ENCODE peak calls at places on chromosome 14, in five cellular contexts. One of them, this sample, is unnamed.

GRCh38 chr14:44959538-44959937 is 2.2 kb downstream of the KLHL28 start:
- DNase-seq in IMR-90: no peak
- DNase-seq in endodermal cell: no peak
- DNase-seq in uterus: no peak
- DNase-seq in AG09309: no peak
- DNase-seq in this sample: no peak

GRCh38 chr14:66076166-66076565 is 410.0 kb upstream of the CCDC196 start:
- DNase-seq in IMR-90: no peak
- DNase-seq in endodermal cell: no peak
- DNase-seq in uterus: no peak
- DNase-seq in AG09309: no peak
- DNase-seq in this sample: no peak

GRCh38 chr14:85531141-85531593 is 1.2 kb downstream of the FLRT2 start:
- DNase-seq in IMR-90: peak
- DNase-seq in endodermal cell: peak
- DNase-seq in uterus: peak
- DNase-seq in AG09309: no peak
- DNase-seq in this sample: peak

GRCh38 chr14:59464651-59465569 is at the start of gene GPR135:
- DNase-seq in IMR-90: peak
- DNase-seq in endodermal cell: peak
- DNase-seq in uterus: peak
- DNase-seq in AG09309: no peak
- DNase-seq in this sample: peak

GRCh38 chr14:71208702-71209357 is 301.6 kb downstream of the PCNX1 start:
- DNase-seq in IMR-90: no peak
- DNase-seq in endodermal cell: no peak
- DNase-seq in uterus: no peak
- DNase-seq in AG09309: no peak
- DNase-seq in this sample: no peak

GRCh38 chr14:58574623-58575022 is 63.1 kb upstream of the DACT1 start:
- DNase-seq in IMR-90: no peak
- DNase-seq in endodermal cell: no peak
- DNase-seq in uterus: no peak
- DNase-seq in AG09309: no peak
- DNase-seq in this sample: no peak

GRCh38 chr14:67343601-67344230 is 15.9 kb downstream of the ATP6V1D start:
- DNase-seq in IMR-90: no peak
- DNase-seq in endodermal cell: no peak
- DNase-seq in uterus: no peak
- DNase-seq in AG09309: no peak
- DNase-seq in this sample: peak

GRCh38 chr14:100487304-100487703 is 99.9 kb downstream of the BEGAIN start:
- DNase-seq in IMR-90: no peak
- DNase-seq in endodermal cell: no peak
- DNase-seq in uterus: no peak
- DNase-seq in AG09309: no peak
- DNase-seq in this sample: no peak

GRCh38 chr14:64639340-64639821 is 64.8 kb upstream of the PLEKHG3 start:
- DNase-seq in IMR-90: peak
- DNase-seq in endodermal cell: peak
- DNase-seq in uterus: no peak
- DNase-seq in AG09309: no peak
- DNase-seq in this sample: no peak

GRCh38 chr14:71463807-71464206 is 468.4 kb upstream of the RGS6 start:
- DNase-seq in IMR-90: no peak
- DNase-seq in endodermal cell: no peak
- DNase-seq in uterus: no peak
- DNase-seq in AG09309: no peak
- DNase-seq in this sample: no peak

GRCh38 chr14:100663528-100664052 is 63.1 kb upstream of the DLK1 start:
- DNase-seq in IMR-90: no peak
- DNase-seq in endodermal cell: no peak
- DNase-seq in uterus: no peak
- DNase-seq in AG09309: no peak
- DNase-seq in this sample: no peak

GRCh38 chr14:94143711-94144110 is 14.3 kb upstream of the IFI27L2 start:
- DNase-seq in IMR-90: no peak
- DNase-seq in endodermal cell: no peak
- DNase-seq in uterus: no peak
- DNase-seq in AG09309: no peak
- DNase-seq in this sample: no peak

GRCh38 chr14:93042968-93043940 is 72.5 kb downstream of the ITPK1 start:
- DNase-seq in IMR-90: peak
- DNase-seq in endodermal cell: peak
- DNase-seq in uterus: no peak
- DNase-seq in AG09309: peak
- DNase-seq in this sample: peak

GRCh38 chr14:100297320-100298300 is 8.6 kb downstream of the SLC25A29 start:
- DNase-seq in IMR-90: peak
- DNase-seq in endodermal cell: no peak
- DNase-seq in uterus: peak
- DNase-seq in AG09309: peak
- DNase-seq in this sample: peak

GRCh38 chr14:99899578-99900178 is 106.5 kb downstream of the EML1 start:
- DNase-seq in IMR-90: peak
- DNase-seq in endodermal cell: no peak
- DNase-seq in uterus: no peak
- DNase-seq in AG09309: peak
- DNase-seq in this sample: peak

GRCh38 chr14:47485421-47485820 is 190.0 kb downstream of the MDGA2 start:
- DNase-seq in IMR-90: no peak
- DNase-seq in endodermal cell: peak
- DNase-seq in uterus: no peak
- DNase-seq in AG09309: no peak
- DNase-seq in this sample: no peak

GRCh38 chr14:69014829-69015259 is 35.7 kb upstream of the ACTN1 start:
- DNase-seq in IMR-90: peak
- DNase-seq in endodermal cell: no peak
- DNase-seq in uterus: no peak
- DNase-seq in AG09309: no peak
- DNase-seq in this sample: peak

GRCh38 chr14:102028733-102029132 is 58.1 kb downstream of the HSP90AA1 start:
- DNase-seq in IMR-90: peak
- DNase-seq in endodermal cell: no peak
- DNase-seq in uterus: no peak
- DNase-seq in AG09309: peak
- DNase-seq in this sample: peak

GRCh38 chr14:99704037-99704436 is 19.9 kb downstream of the CYP46A1 start:
- DNase-seq in IMR-90: no peak
- DNase-seq in endodermal cell: no peak
- DNase-seq in uterus: no peak
- DNase-seq in AG09309: no peak
- DNase-seq in this sample: no peak

GRCh38 chr14:90398315-90398811 is 1.5 kb downstream of the CALM1 start:
- DNase-seq in IMR-90: no peak
- DNase-seq in endodermal cell: peak
- DNase-seq in uterus: no peak
- DNase-seq in AG09309: no peak
- DNase-seq in this sample: no peak

GRCh38 chr14:102870994-102871831 is 51.2 kb upstream of the AMN start:
- DNase-seq in IMR-90: no peak
- DNase-seq in endodermal cell: no peak
- DNase-seq in uterus: no peak
- DNase-seq in AG09309: no peak
- DNase-seq in this sample: no peak

GRCh38 chr14:101791919-101792572 is 30.5 kb downstream of the PPP2R5C start:
- DNase-seq in IMR-90: peak
- DNase-seq in endodermal cell: no peak
- DNase-seq in uterus: no peak
- DNase-seq in AG09309: peak
- DNase-seq in this sample: peak

GRCh38 chr14:68937790-68938514 is 41.1 kb downstream of the ACTN1 start:
- DNase-seq in IMR-90: no peak
- DNase-seq in endodermal cell: peak
- DNase-seq in uterus: peak
- DNase-seq in AG09309: no peak
- DNase-seq in this sample: peak

GRCh38 chr14:84857129-84857528 is 672.8 kb upstream of the FLRT2 start:
- DNase-seq in IMR-90: no peak
- DNase-seq in endodermal cell: no peak
- DNase-seq in uterus: no peak
- DNase-seq in AG09309: no peak
- DNase-seq in this sample: no peak

GRCh38 chr14:85528882-85529585 is 910 bp upstream of the FLRT2 start:
- DNase-seq in IMR-90: peak
- DNase-seq in endodermal cell: peak
- DNase-seq in uterus: no peak
- DNase-seq in AG09309: no peak
- DNase-seq in this sample: peak

GRCh38 chr14:22812744-22813143 is 2.5 kb downstream of the SLC7A7 start:
- DNase-seq in IMR-90: no peak
- DNase-seq in endodermal cell: peak
- DNase-seq in uterus: no peak
- DNase-seq in AG09309: no peak
- DNase-seq in this sample: no peak

DNA sequence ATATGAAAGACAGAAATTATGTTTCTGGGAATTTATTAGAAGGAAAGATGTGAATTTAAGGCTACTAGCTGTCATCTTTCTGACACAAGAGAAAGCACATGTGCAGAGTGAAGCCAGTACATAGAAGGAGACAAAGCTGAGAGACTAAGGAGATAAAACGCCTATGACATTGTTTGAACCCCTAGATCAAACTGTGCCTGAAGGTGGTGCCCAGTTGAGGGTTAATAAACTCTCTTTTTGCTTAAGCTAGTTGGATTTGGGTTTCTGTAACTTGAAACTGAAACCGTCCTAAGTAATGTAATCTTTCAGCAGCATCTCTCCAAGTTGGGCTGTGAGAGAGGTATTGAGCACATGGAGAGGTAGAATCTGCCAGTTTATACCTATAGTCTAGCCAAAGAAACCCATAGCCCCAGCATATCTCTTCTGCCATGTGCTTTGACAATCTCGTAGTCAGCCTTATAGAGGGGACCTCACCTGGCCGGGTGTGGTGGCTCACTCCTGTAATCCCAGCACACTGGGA is 84.2 kb downstream of the LRRC74A start:
- DNase-seq in IMR-90: no peak
- DNase-seq in endodermal cell: no peak
- DNase-seq in uterus: no peak
- DNase-seq in AG09309: no peak
- DNase-seq in this sample: no peak
- H3K4me3 ChIP-seq in IMR-90: no peak
- H3K4me3 ChIP-seq in endodermal cell: no peak
- H3K4me3 ChIP-seq in uterus: no peak
- H3K4me3 ChIP-seq in AG09309: no peak
- H3K4me3 ChIP-seq in this sample: no peak

DNA sequence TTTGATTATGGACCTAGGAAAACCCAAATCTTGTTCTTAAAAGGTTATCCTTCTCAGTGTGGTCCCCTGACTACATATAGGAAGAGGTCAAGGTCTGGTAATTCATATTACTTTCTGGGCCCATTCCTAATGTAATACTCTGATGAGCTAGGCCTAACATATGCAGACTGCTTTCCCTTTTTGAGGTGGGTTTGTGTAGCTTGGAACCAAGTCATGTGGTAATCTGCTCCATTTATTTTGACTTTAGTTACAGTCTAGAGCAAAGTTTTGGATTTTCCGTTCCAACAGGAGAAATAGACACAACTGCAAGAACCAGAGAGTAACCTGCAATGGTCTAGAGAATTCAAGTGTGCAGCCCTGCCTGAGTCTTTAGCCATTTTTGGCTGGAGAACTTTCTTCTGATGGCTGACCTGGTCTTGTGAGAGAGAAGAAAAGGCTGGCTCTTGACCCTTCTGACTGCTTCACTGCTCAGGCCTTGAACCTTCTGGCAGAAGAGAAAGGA is 22.5 kb downstream of the TTC6 start:
- DNase-seq in IMR-90: no peak
- DNase-seq in endodermal cell: no peak
- DNase-seq in uterus: no peak
- DNase-seq in AG09309: no peak
- DNase-seq in this sample: no peak
- H3K4me3 ChIP-seq in IMR-90: no peak
- H3K4me3 ChIP-seq in endodermal cell: no peak
- H3K4me3 ChIP-seq in uterus: no peak
- H3K4me3 ChIP-seq in AG09309: no peak
- H3K4me3 ChIP-seq in this sample: no peak

DNA sequence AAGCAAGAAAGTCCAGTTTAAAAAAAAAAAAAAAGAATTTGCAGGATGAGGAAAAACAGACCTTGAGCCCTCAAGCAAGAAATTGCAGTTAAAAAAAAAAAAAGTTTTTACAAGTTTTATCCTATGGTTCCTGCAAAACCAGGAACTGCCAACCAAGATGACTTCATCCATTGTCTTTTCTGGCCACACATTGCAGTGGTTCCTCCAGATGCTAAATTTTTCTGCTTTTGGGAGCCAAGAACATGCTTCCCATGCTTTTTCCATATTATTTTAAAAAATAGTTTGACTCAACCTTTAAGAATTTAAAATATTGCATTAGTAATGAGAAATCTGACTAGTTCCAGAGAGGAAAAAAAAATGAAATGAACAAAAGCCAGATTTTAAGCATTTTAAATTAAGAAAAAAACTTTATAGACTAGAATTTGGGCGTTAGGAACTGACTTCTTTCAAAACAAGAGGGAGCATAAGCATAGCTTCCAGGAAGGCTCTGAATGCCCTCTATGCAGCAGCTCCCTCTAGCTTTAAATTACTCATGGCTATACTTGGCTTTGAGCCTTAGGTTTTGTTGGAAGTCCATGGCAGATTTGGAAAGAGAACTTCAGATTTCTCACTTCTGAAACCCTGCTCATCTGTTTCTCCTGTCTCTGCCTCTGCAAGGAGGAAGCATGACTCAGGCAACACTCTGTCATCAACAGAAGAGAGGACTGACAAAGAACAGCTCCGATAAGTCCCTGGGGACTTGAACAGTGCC is 124.5 kb downstream of the GPR65 start:
- DNase-seq in IMR-90: peak
- DNase-seq in endodermal cell: no peak
- DNase-seq in uterus: no peak
- DNase-seq in AG09309: peak
- DNase-seq in this sample: peak
- H3K4me3 ChIP-seq in IMR-90: no peak
- H3K4me3 ChIP-seq in endodermal cell: no peak
- H3K4me3 ChIP-seq in uterus: no peak
- H3K4me3 ChIP-seq in AG09309: no peak
- H3K4me3 ChIP-seq in this sample: no peak

DNA sequence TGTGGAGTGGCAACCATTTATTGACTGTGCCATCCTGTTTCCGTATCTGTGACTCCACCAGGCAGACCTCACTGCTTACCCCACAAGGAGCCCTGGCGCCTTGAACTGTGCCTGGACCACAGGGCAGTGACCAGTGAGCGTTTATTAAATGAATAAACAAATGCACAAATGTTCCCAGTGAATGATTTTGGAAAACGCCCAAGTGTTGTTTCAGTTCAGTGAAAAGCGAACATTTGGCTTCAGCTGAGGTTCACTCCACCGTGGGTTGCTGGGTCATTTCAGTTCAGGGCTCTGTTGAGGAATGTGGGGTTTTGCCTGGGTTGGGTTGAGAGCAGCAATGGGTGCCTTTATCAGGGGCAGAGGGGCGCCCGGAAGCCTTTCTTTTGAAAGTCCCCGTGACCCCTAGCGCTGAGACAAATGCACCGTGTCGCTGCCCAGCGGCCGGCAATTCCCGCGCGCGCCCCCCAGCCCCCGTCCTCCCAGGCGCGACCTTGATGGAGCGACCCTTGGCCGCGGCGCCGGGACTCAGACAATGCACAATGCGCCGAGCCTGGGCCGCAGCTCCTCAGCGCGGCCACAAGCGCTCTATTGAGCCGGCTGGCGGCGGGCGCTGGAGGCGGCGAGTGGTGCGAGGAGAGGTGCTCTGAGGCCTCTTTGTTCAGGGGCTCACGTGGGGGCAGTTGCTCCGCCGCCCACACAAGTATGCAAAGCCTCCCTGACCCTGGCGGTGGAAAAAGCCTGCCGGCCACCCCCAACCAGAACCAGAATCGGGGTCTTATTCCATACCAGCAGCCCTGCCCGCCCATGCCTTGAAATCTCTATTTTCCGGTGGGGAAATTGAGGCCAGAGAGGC is 40.5 kb upstream of the CLMN start:
- DNase-seq in IMR-90: no peak
- DNase-seq in endodermal cell: peak
- DNase-seq in uterus: no peak
- DNase-seq in AG09309: no peak
- DNase-seq in this sample: no peak
- H3K4me3 ChIP-seq in IMR-90: no peak
- H3K4me3 ChIP-seq in endodermal cell: no peak
- H3K4me3 ChIP-seq in uterus: no peak
- H3K4me3 ChIP-seq in AG09309: no peak
- H3K4me3 ChIP-seq in this sample: no peak